ENCODE peak calls at places on chromosomes 4 and X, in five cellular contexts. U is heart left ventricle, H is suprapubic skin, O is right lobe of liver, N is NB4. W is an unnamed sample.

GRCh38 chrX:20383487-20383886 is 116.8 kb upstream of the RPS6KA3 start:
- DNase-seq in U (no peak), H (no peak), O (no peak), N (no peak), W (no peak)

GRCh38 chrX:84907324-84907946 is 96.2 kb upstream of the APOOL start:
- DNase-seq in U (no peak), H (no peak), O (no peak), N (peak), W (no peak)

GRCh38 chrX:28590394-28590793 is 3.1 kb downstream of the IL1RAPL1 start:
- DNase-seq in U (no peak), H (no peak), O (no peak), N (no peak), W (no peak)

GRCh38 chrX:46044486-46044885 is 500.7 kb downstream of the ZNF674 start:
- DNase-seq in U (no peak), H (no peak), O (peak), N (no peak), W (no peak)

GRCh38 chr4:2771264-2771663 is 15.1 kb upstream of the TNIP2 start:
- DNase-seq in U (no peak), H (no peak), O (no peak), N (peak), W (no peak)

GRCh38 chr4:109113511-109113910 is 188.9 kb downstream of the COL25A1 start:
- DNase-seq in U (no peak), H (no peak), O (no peak), N (no peak), W (no peak)

GRCh38 chr4:6076391-6076790 is 58.2 kb upstream of the C4orf50 start:
- DNase-seq in U (no peak), H (no peak), O (no peak), N (no peak), W (no peak)

GRCh38 chrX:63713510-63713909 is 71.5 kb downstream of the ARHGEF9 start:
- DNase-seq in U (peak), H (no peak), O (peak), N (no peak), W (no peak)

GRCh38 chr4:48774760-48775398 is 5.2 kb downstream of the FRYL start:
- DNase-seq in U (no peak), H (no peak), O (no peak), N (no peak), W (no peak)

GRCh38 chr4:14841801-14842748 is 160.2 kb upstream of the CPEB2 start:
- DNase-seq in U (peak), H (no peak), O (no peak), N (peak), W (no peak)

GRCh38 chr4:89056953-89057398 is at the start of gene FAM13A:
- DNase-seq in U (peak), H (peak), O (peak), N (peak), W (no peak)

GRCh38 chr4:119118397-119118796 is 17.2 kb upstream of the MYOZ2 start:
- DNase-seq in U (no peak), H (no peak), O (no peak), N (no peak), W (no peak)

GRCh38 chr4:73103799-73104503 is 34.4 kb upstream of the COX18 start:
- DNase-seq in U (no peak), H (no peak), O (no peak), N (peak), W (no peak)

GRCh38 chr4:73098713-73099112 is 29.2 kb upstream of the COX18 start:
- DNase-seq in U (no peak), H (no peak), O (no peak), N (no peak), W (no peak)

GRCh38 chr4:73104695-73105094 is 35.2 kb upstream of the COX18 start:
- DNase-seq in U (no peak), H (no peak), O (no peak), N (no peak), W (no peak)

DNA sequence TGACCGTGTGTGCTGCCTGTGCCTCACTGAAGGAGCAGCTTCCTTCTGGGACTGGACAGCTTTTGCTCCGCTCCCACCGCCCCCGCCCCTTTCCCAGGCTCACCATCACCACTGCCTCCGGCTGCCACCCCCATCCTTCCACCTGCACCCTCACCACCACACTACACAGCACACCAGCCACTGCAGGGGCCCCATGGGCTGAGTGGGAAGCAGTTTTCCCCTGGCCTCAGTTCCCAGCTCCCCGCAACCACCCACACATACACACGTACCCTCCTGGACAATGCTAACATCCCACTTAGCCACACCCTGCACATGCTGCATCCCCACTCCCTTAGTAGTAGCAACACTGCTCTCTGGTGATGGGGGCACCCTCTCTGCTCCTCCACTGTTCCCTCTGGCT is 29.6 kb upstream of the COX18 start:
- DNase-seq in U (no peak), H (no peak), O (no peak), N (no peak), W (no peak)
- TF ChIP-seq POLR2A in U (no peak), H (no peak), O (no peak), N (no peak), W (no peak)

DNA sequence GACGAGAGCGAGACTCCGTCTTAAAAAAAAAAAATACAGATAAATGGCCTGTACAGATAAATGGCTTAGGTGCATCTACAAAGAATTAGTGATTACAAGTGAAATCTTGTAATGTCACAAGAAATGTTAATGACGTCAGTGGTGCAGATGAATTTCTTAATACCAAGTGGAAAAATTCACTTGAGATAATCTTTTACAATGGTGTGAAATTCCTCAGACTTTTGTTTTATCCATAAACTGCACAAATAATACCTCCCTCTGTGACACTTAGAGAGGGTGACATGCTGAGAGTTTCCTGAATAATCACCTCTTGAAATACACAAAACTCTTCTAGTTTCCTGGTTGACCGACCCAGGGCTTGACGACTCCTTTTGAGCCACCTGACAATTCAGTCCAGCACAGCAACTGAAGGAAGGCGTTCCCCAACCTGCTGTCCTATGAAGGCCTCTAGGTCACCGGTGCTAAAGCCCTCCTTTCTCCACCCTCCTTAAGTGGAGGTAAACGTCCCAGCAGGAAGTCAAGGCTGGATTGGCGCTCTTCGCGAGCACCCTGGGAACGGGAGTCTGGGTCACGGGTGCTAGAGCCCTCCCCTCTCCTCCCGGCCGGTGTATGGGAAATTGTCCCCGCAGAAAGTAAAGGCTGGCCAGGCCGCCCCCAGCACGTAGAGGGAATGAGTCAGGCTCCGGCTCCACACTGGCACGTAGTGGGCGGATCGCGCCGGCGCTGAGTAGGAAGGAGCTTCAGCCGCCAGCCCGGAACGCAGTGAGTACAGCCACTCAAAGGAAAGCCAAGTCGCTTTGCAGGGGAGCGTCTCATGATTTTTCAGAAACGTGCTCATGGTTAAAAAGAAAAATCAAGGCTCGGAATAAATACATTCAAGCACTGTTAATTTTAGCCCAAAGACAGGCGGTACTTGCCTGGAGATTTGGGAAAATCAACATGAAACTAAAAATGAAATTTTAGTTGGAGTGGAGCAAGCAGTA is at the start of gene TMEM144:
- DNase-seq in U (peak), H (peak), O (peak), N (peak), W (peak)
- TF ChIP-seq POLR2A in U (peak), H (no peak), O (peak), N (no peak), W (no peak)

GRCh38 chr4:143335979-143336827 is 473 bp upstream of the GAB1 start:
- DNase-seq in U (peak), H (peak), O (peak), N (peak), W (peak)

GRCh38 chr4:143338313-143338712 is 1.6 kb downstream of the GAB1 start:
- DNase-seq in U (no peak), H (no peak), O (no peak), N (no peak), W (no peak)

GRCh38 chr4:143339497-143339896 is 2.8 kb downstream of the GAB1 start:
- DNase-seq in U (no peak), H (no peak), O (no peak), N (no peak), W (no peak)

GRCh38 chr4:143337600-143338287 is 1.1 kb downstream of the GAB1 start:
- DNase-seq in U (peak), H (no peak), O (peak), N (peak), W (no peak)

GRCh38 chr4:143336828-143337599 is at the start of gene GAB1:
- DNase-seq in U (peak), H (peak), O (peak), N (peak), W (peak)
- TF ChIP-seq POLR2A in U (peak), H (no peak), O (peak), N (no peak), W (no peak)

DNA sequence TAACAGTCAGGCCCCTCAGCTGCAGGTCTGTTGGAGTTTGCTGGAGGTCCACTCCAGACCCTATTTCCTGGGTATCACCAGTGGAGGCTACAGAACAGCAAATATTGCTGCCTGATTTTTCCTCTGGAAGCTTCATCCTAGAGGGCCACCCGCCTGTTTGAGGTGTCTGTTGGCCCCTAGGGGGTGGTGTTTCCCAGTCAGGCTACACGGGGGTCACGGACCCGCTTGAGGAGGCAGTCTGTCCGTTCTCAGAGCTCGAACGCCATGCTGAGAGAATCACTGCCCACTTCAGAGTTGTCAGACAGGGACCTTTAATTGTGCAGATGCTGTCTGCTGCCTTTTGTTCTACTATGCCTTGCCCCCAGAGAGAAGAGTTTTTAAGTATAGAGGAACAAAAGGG is 160.8 kb downstream of the DKK2 start:
- DNase-seq in U (no peak), H (no peak), O (no peak), N (no peak), W (no peak)
- TF ChIP-seq POLR2A in U (no peak), H (no peak), O (no peak), N (no peak), W (no peak)

GRCh38 chr4:83334425-83335241 is at the start of gene HPSE:
- DNase-seq in U (peak), H (peak), O (peak), N (peak), W (peak)
- TF ChIP-seq POLR2A in U (no peak), H (no peak), O (peak), N (no peak), W (no peak)